ENCODE peak calls at places on chromosome 21, in ten cellular contexts. One of them, this sample, is unnamed.

GRCh38 chr21:27219068-27219467 is 252.2 kb upstream of the ADAMTS5 start:
- DNase-seq in mammary epithelial cell: peak; percentile 67
- DNase-seq in uterus: no peak
- DNase-seq in neural progenitor cell: no peak
- DNase-seq in spleen: no peak
- DNase-seq in heart left ventricle: no peak
- DNase-seq in fibroblast of lung: peak; percentile 49
- DNase-seq in CD8-positive, alpha-beta T cell: no peak
- DNase-seq in Karpas-422: no peak
- DNase-seq in pancreas: no peak
- DNase-seq in this sample: no peak

GRCh38 chr21:15514073-15514946 is 215.5 kb upstream of the USP25 start:
- DNase-seq in uterus: no peak
- DNase-seq in spleen: no peak
- DNase-seq in neural progenitor cell: no peak
- DNase-seq in fibroblast of lung: no peak
- DNase-seq in CD8-positive, alpha-beta T cell: peak; percentile 65
- DNase-seq in mammary epithelial cell: no peak
- DNase-seq in heart left ventricle: no peak
- DNase-seq in Karpas-422: no peak
- DNase-seq in pancreas: no peak
- DNase-seq in this sample: no peak

GRCh38 chr21:27647401-27647800 is 680.5 kb upstream of the ADAMTS5 start:
- DNase-seq in Karpas-422: no peak
- DNase-seq in uterus: no peak
- DNase-seq in mammary epithelial cell: peak; percentile 40
- DNase-seq in CD8-positive, alpha-beta T cell: no peak
- DNase-seq in fibroblast of lung: no peak
- DNase-seq in neural progenitor cell: no peak
- DNase-seq in heart left ventricle: no peak
- DNase-seq in spleen: no peak
- DNase-seq in pancreas: no peak
- DNase-seq in this sample: no peak

GRCh38 chr21:44752701-44753235 is 41.4 kb upstream of the TSPEAR start:
- DNase-seq in fibroblast of lung: no peak
- DNase-seq in mammary epithelial cell: peak; percentile 95
- DNase-seq in pancreas: no peak
- DNase-seq in heart left ventricle: no peak
- DNase-seq in Karpas-422: no peak
- DNase-seq in neural progenitor cell: no peak
- DNase-seq in CD8-positive, alpha-beta T cell: no peak
- DNase-seq in uterus: no peak
- DNase-seq in spleen: no peak
- DNase-seq in this sample: no peak

GRCh38 chr21:16046625-16047340 is 317.0 kb downstream of the USP25 start:
- DNase-seq in pancreas: no peak
- DNase-seq in heart left ventricle: no peak
- DNase-seq in Karpas-422: no peak
- DNase-seq in neural progenitor cell: no peak
- DNase-seq in spleen: no peak
- DNase-seq in uterus: no peak
- DNase-seq in CD8-positive, alpha-beta T cell: no peak
- DNase-seq in mammary epithelial cell: peak; percentile 16
- DNase-seq in fibroblast of lung: peak; percentile 54
- DNase-seq in this sample: no peak

GRCh38 chr21:17429936-17430335 is 82.9 kb upstream of the CXADR start:
- DNase-seq in spleen: no peak
- DNase-seq in uterus: no peak
- DNase-seq in heart left ventricle: no peak
- DNase-seq in mammary epithelial cell: no peak
- DNase-seq in pancreas: no peak
- DNase-seq in Karpas-422: no peak
- DNase-seq in fibroblast of lung: no peak
- DNase-seq in CD8-positive, alpha-beta T cell: no peak
- DNase-seq in neural progenitor cell: no peak
- DNase-seq in this sample: no peak

GRCh38 chr21:33273044-33273443 is 6.9 kb downstream of the IL10RB start:
- DNase-seq in CD8-positive, alpha-beta T cell: no peak
- DNase-seq in neural progenitor cell: no peak
- DNase-seq in heart left ventricle: no peak
- DNase-seq in Karpas-422: no peak
- DNase-seq in mammary epithelial cell: no peak
- DNase-seq in uterus: no peak
- DNase-seq in spleen: no peak
- DNase-seq in pancreas: no peak
- DNase-seq in fibroblast of lung: peak; percentile 62
- DNase-seq in this sample: no peak

GRCh38 chr21:31999810-32000468 is 127.1 kb downstream of the HUNK start:
- DNase-seq in CD8-positive, alpha-beta T cell: no peak
- DNase-seq in fibroblast of lung: no peak
- DNase-seq in uterus: no peak
- DNase-seq in pancreas: no peak
- DNase-seq in neural progenitor cell: no peak
- DNase-seq in mammary epithelial cell: no peak
- DNase-seq in spleen: no peak
- DNase-seq in heart left ventricle: no peak
- DNase-seq in Karpas-422: no peak
- DNase-seq in this sample: no peak

GRCh38 chr21:18549214-18549905 is 145.8 kb upstream of the TMPRSS15 start:
- DNase-seq in spleen: no peak
- DNase-seq in neural progenitor cell: no peak
- DNase-seq in heart left ventricle: no peak
- DNase-seq in pancreas: no peak
- DNase-seq in Karpas-422: no peak
- DNase-seq in uterus: no peak
- DNase-seq in fibroblast of lung: peak; percentile 51
- DNase-seq in CD8-positive, alpha-beta T cell: no peak
- DNase-seq in mammary epithelial cell: no peak
- DNase-seq in this sample: no peak

GRCh38 chr21:21286170-21286798 is 288.1 kb downstream of the NCAM2 start:
- DNase-seq in pancreas: no peak
- DNase-seq in Karpas-422: no peak
- DNase-seq in CD8-positive, alpha-beta T cell: no peak
- DNase-seq in mammary epithelial cell: no peak
- DNase-seq in heart left ventricle: no peak
- DNase-seq in spleen: no peak
- DNase-seq in uterus: no peak
- DNase-seq in neural progenitor cell: no peak
- DNase-seq in fibroblast of lung: no peak
- DNase-seq in this sample: no peak

GRCh38 chr21:45972353-45972715 is 9.2 kb upstream of the COL6A1 start:
- DNase-seq in pancreas: peak; percentile 60
- DNase-seq in spleen: peak; percentile 75
- DNase-seq in fibroblast of lung: no peak
- DNase-seq in neural progenitor cell: no peak
- DNase-seq in heart left ventricle: no peak
- DNase-seq in uterus: no peak
- DNase-seq in mammary epithelial cell: no peak
- DNase-seq in Karpas-422: no peak
- DNase-seq in CD8-positive, alpha-beta T cell: no peak
- DNase-seq in this sample: peak; percentile 56

GRCh38 chr21:45970674-45971486 is 10.7 kb upstream of the COL6A1 start:
- DNase-seq in spleen: peak; percentile 81
- DNase-seq in Karpas-422: peak; percentile 61
- DNase-seq in CD8-positive, alpha-beta T cell: peak; percentile 65
- DNase-seq in pancreas: peak; percentile 85
- DNase-seq in uterus: peak; percentile 80
- DNase-seq in heart left ventricle: peak; percentile 86
- DNase-seq in neural progenitor cell: peak; percentile 82
- DNase-seq in mammary epithelial cell: no peak
- DNase-seq in fibroblast of lung: peak; percentile 21
- DNase-seq in this sample: peak; percentile 84

GRCh38 chr21:45969921-45970673 is 11.5 kb upstream of the COL6A1 start:
- DNase-seq in heart left ventricle: no peak
- DNase-seq in neural progenitor cell: no peak
- DNase-seq in uterus: no peak
- DNase-seq in spleen: no peak
- DNase-seq in pancreas: no peak
- DNase-seq in mammary epithelial cell: no peak
- DNase-seq in Karpas-422: no peak
- DNase-seq in CD8-positive, alpha-beta T cell: no peak
- DNase-seq in fibroblast of lung: no peak
- DNase-seq in this sample: no peak

GRCh38 chr21:45972716-45973474 is 8.7 kb upstream of the COL6A1 start:
- DNase-seq in mammary epithelial cell: no peak
- DNase-seq in Karpas-422: no peak
- DNase-seq in spleen: peak; percentile 77
- DNase-seq in CD8-positive, alpha-beta T cell: no peak
- DNase-seq in neural progenitor cell: peak; percentile 61
- DNase-seq in uterus: peak; percentile 96
- DNase-seq in fibroblast of lung: peak; percentile 85
- DNase-seq in heart left ventricle: peak; percentile 87
- DNase-seq in pancreas: peak; percentile 65
- DNase-seq in this sample: peak; percentile 85

GRCh38 chr21:45971487-45972352 is 9.8 kb upstream of the COL6A1 start:
- DNase-seq in CD8-positive, alpha-beta T cell: no peak
- DNase-seq in heart left ventricle: peak; percentile 83
- DNase-seq in Karpas-422: no peak
- DNase-seq in uterus: peak; percentile 79
- DNase-seq in mammary epithelial cell: no peak
- DNase-seq in neural progenitor cell: no peak
- DNase-seq in spleen: peak; percentile 72
- DNase-seq in pancreas: no peak
- DNase-seq in fibroblast of lung: peak; percentile 56
- DNase-seq in this sample: peak; percentile 76
- H3K27ac ChIP-seq in CD8-positive, alpha-beta T cell: no peak overlapping the region
- H3K27ac ChIP-seq in heart left ventricle: peak overlapping the region; percentile 92
- H3K27ac ChIP-seq in Karpas-422: no peak overlapping the region
- H3K27ac ChIP-seq in uterus: peak overlapping the region; percentile 98
- H3K27ac ChIP-seq in mammary epithelial cell: no peak overlapping the region
- H3K27ac ChIP-seq in neural progenitor cell: no peak overlapping the region
- H3K27ac ChIP-seq in spleen: peak overlapping the region; percentile 17
- H3K27ac ChIP-seq in pancreas: no peak overlapping the region
- H3K27ac ChIP-seq in fibroblast of lung: peak overlapping the region; percentile 96
- H3K27ac ChIP-seq in this sample: peak overlapping the region; percentile 85

DNA sequence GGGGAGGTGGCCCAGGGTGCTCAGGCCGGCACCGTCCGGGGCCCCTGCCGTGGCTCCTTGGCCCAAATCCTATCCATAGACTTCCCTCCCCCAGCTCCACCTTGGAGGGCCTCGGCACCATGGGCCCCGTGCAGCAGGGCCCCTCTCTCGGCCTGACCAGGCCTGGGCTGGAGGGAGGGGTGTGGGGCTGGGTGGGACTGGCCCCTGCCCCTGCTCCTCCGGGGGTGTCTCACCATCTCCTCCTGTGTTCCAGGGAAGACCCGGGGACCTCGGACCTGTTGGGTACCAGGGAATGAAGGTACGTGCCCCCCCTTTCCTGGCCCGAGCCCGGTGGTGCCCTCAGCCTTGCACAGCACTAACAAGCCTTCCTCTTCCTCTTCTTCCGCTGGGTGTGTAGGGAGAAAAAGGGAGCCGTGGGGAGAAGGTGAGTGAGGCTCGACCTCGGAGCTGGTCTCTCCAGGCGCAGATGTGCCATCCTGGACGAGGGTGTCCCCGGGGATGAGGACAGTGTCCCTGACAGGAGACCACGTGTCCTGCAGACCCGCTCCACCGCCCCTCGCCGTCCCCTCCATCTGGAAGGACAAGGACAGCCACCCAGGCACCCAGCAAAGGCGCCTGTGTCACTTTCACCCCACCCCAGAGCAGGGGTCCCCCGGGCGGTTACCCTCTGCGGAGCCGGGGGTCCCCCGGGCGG is 7.9 kb downstream of the COL6A1 start:
- DNase-seq in mammary epithelial cell: no peak
- DNase-seq in spleen: peak; percentile 69
- DNase-seq in fibroblast of lung: no peak
- DNase-seq in heart left ventricle: peak; percentile 52
- DNase-seq in CD8-positive, alpha-beta T cell: no peak
- DNase-seq in Karpas-422: no peak
- DNase-seq in pancreas: peak; percentile 56
- DNase-seq in neural progenitor cell: no peak
- DNase-seq in uterus: peak; percentile 20
- DNase-seq in this sample: no peak
- H3K36me3 ChIP-seq in mammary epithelial cell: no peaks in the 10 kb centered on the region
- H3K36me3 ChIP-seq in spleen: peaks cover 31% of the 10 kb centered on the region
- H3K36me3 ChIP-seq in fibroblast of lung: peaks cover 82% of the 10 kb centered on the region
- H3K36me3 ChIP-seq in heart left ventricle: peaks cover 86% of the 10 kb centered on the region
- H3K36me3 ChIP-seq in CD8-positive, alpha-beta T cell: no peaks in the 10 kb centered on the region
- H3K36me3 ChIP-seq in Karpas-422: no peaks in the 10 kb centered on the region
- H3K36me3 ChIP-seq in pancreas: no peaks in the 10 kb centered on the region
- H3K36me3 ChIP-seq in neural progenitor cell: no peaks in the 10 kb centered on the region
- H3K36me3 ChIP-seq in uterus: no peaks in the 10 kb centered on the region
- H3K36me3 ChIP-seq in this sample: no peaks in the 10 kb centered on the region

DNA sequence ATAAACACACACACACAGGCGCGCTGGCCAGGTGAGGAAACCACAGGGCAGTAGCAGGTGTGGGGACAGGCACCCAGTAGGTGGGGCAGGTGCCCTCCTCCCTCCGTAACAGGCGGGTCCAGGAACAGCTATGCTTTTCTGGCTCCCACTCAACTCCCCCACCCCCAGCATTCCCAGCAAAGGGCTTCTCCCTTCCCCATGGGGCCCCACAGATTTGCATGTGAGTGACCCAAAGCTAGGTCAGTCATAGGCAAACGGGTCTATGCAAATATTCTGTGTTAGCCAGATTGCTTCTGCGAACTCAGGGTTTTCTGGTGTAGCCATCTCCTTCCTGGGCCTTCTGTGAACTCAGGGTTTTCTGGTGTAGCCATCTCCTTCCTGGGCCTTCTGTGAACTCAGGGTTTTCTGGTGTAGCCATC is 114.2 kb downstream of the SIK1 start:
- DNase-seq in neural progenitor cell: no peak
- DNase-seq in mammary epithelial cell: no peak
- DNase-seq in Karpas-422: no peak
- DNase-seq in CD8-positive, alpha-beta T cell: no peak
- DNase-seq in fibroblast of lung: no peak
- DNase-seq in uterus: no peak
- DNase-seq in spleen: no peak
- DNase-seq in heart left ventricle: peak; percentile 42
- DNase-seq in pancreas: no peak
- DNase-seq in this sample: no peak
- H3K27ac ChIP-seq in neural progenitor cell: no peak overlapping the region
- H3K27ac ChIP-seq in mammary epithelial cell: no peak overlapping the region
- H3K27ac ChIP-seq in Karpas-422: no peak overlapping the region
- H3K27ac ChIP-seq in CD8-positive, alpha-beta T cell: no peak overlapping the region
- H3K27ac ChIP-seq in fibroblast of lung: no peak overlapping the region
- H3K27ac ChIP-seq in uterus: no peak overlapping the region
- H3K27ac ChIP-seq in spleen: no peak overlapping the region
- H3K27ac ChIP-seq in heart left ventricle: no peak overlapping the region
- H3K27ac ChIP-seq in pancreas: no peak overlapping the region
- H3K27ac ChIP-seq in this sample: no peak overlapping the region

GRCh38 chr21:29033301-29033700 is 8.8 kb downstream of the USP16 start:
- DNase-seq in CD8-positive, alpha-beta T cell: no peak
- DNase-seq in neural progenitor cell: no peak
- DNase-seq in mammary epithelial cell: no peak
- DNase-seq in fibroblast of lung: no peak
- DNase-seq in Karpas-422: no peak
- DNase-seq in pancreas: no peak
- DNase-seq in spleen: no peak
- DNase-seq in heart left ventricle: no peak
- DNase-seq in uterus: no peak
- DNase-seq in this sample: no peak
- H3K36me3 ChIP-seq in CD8-positive, alpha-beta T cell: peaks cover 51% of the 10 kb centered on the region
- H3K36me3 ChIP-seq in neural progenitor cell: peaks cover 20% of the 10 kb centered on the region
- H3K36me3 ChIP-seq in mammary epithelial cell: peaks cover 19% of the 10 kb centered on the region
- H3K36me3 ChIP-seq in fibroblast of lung: peaks cover 17% of the 10 kb centered on the region
- H3K36me3 ChIP-seq in Karpas-422: peaks cover 68% of the 10 kb centered on the region
- H3K36me3 ChIP-seq in pancreas: peaks cover 20% of the 10 kb centered on the region
- H3K36me3 ChIP-seq in spleen: peaks cover 85% of the 10 kb centered on the region
- H3K36me3 ChIP-seq in heart left ventricle: peaks cover 98% of the 10 kb centered on the region
- H3K36me3 ChIP-seq in uterus: no peaks in the 10 kb centered on the region
- H3K36me3 ChIP-seq in this sample: peaks cover 80% of the 10 kb centered on the region